ENCODE peak calls at places on chromosome 20, in seven cellular contexts. U is MM.1S, Y is GM23248, N is GM23338, V is hepatocyte, H is neural progenitor cell, B is HCT116. G is an unnamed sample.

GRCh38 chr20:49887251-49887827 is 28.0 kb downstream of the SPATA2 start:
- DNase-seq in H (no peak), U (no peak), Y (peak), V (no peak), B (no peak), N (no peak), G (no peak)

GRCh38 chr20:33685328-33686007 is 717 bp downstream of the E2F1 start:
- DNase-seq in V (peak), B (no peak), U (peak), N (peak), Y (peak), H (peak), G (peak)

GRCh38 chr20:1370548-1371110 is 22.2 kb downstream of the FKBP1A start:
- DNase-seq in H (no peak), V (no peak), Y (peak), B (no peak), N (no peak), U (no peak), G (peak)

GRCh38 chr20:7744411-7744810 is 195.8 kb downstream of the HAO1 start:
- DNase-seq in Y (peak), N (no peak), U (no peak), B (no peak), H (no peak), V (peak), G (peak)

GRCh38 chr20:36101201-36101600 is 53.3 kb upstream of the EPB41L1 start:
- DNase-seq in Y (no peak), N (no peak), V (peak), B (no peak), H (peak), U (peak), G (no peak)

GRCh38 chr20:12570371-12570770 is 438.4 kb upstream of the SPTLC3 start:
- DNase-seq in U (peak), Y (no peak), V (peak), B (no peak), H (peak), N (peak), G (peak)

GRCh38 chr20:48186915-48187314 is 401.6 kb upstream of the SULF2 start:
- DNase-seq in U (no peak), B (no peak), N (no peak), H (peak), Y (peak), V (no peak), G (no peak)

GRCh38 chr20:37276494-37277252 is 12.8 kb upstream of the MANBAL start:
- DNase-seq in U (peak), Y (peak), B (no peak), N (no peak), H (no peak), V (peak), G (peak)

GRCh38 chr20:4951299-4951698 is 50.0 kb downstream of the SLC23A2 start:
- DNase-seq in N (no peak), B (peak), Y (peak), H (no peak), V (peak), U (no peak), G (peak)

GRCh38 chr20:46965124-46965455 is 70.4 kb downstream of the EYA2 start:
- DNase-seq in U (no peak), B (no peak), N (no peak), Y (no peak), H (no peak), V (no peak), G (no peak)

GRCh38 chr20:17059465-17059864 is 167.4 kb upstream of the PCSK2 start:
- DNase-seq in U (no peak), V (no peak), N (no peak), B (peak), Y (peak), H (no peak), G (peak)

GRCh38 chr20:50286609-50287008 is 96.0 kb downstream of the CEBPB start:
- DNase-seq in U (no peak), H (no peak), B (no peak), V (peak), Y (peak), N (no peak), G (peak)

GRCh38 chr20:13995841-13996240 is 525 bp downstream of the MACROD2 start:
- DNase-seq in V (peak), B (no peak), Y (peak), U (no peak), N (peak), H (peak), G (peak)

GRCh38 chr20:41411458-41411857 is 44.8 kb upstream of the EMILIN3 start:
- DNase-seq in B (no peak), H (peak), N (peak), Y (peak), U (peak), V (no peak), G (peak)

DNA sequence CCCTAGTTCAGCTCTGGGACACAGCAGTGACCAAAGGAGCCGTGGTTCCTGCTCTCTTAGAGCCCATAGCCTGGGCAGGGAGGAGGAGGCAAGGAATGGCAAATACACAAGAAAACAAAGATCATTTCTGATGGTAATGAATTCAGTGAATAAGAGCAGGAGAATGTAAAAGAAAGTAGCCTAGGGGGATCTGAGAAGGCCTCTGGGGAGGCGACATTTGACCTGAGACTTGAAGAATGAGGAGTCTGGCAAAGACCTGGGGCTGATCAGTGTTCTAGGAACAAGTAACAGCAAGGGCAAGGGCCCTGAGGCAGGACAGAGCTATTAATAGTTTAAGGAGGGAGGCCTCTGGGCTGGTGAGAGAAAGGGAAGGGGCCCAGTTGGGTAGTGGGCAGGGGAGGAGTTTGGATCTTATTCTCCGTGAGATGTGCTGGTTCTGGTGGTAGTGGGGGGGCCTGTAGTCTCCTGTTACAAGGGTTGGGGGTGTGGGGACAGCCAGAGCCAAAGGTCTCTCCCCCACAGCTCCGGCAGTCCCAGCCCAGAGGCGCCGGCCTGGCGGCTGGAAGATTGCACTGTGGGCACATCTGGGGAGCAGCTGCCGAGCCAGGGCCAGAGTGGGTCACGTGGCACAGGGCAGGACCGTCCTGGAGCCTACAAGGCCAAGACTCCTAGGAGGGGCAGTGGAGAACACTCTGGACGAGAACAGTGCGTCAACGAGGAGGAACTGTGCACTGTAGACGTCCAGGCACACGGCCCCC is 9.3 kb upstream of the ID1 start:
- DNase-seq in V (peak), B (peak), H (peak), Y (peak), N (peak), U (no peak), G (peak)
- TF ChIP-seq EZH2phosphoT487 in V (no peak), B (no peak), H (no peak), Y (no peak), N (no peak), U (no peak), G (no peak)

GRCh38 chr20:2693996-2694471 is 1.5 kb downstream of the EBF4 start:
- DNase-seq in U (no peak), V (no peak), N (peak), B (no peak), Y (no peak), H (peak), G (no peak)

GRCh38 chr20:2692886-2693285 is 306 bp downstream of the EBF4 start:
- DNase-seq in B (no peak), U (no peak), N (no peak), V (no peak), Y (peak), H (peak), G (no peak)

GRCh38 chr20:2695206-2695983 is 2.8 kb downstream of the EBF4 start:
- DNase-seq in H (no peak), B (no peak), N (no peak), U (no peak), Y (no peak), V (no peak), G (no peak)

GRCh38 chr20:2693286-2693995 is 861 bp downstream of the EBF4 start:
- DNase-seq in Y (peak), U (peak), H (peak), N (peak), V (peak), B (no peak), G (no peak)

DNA sequence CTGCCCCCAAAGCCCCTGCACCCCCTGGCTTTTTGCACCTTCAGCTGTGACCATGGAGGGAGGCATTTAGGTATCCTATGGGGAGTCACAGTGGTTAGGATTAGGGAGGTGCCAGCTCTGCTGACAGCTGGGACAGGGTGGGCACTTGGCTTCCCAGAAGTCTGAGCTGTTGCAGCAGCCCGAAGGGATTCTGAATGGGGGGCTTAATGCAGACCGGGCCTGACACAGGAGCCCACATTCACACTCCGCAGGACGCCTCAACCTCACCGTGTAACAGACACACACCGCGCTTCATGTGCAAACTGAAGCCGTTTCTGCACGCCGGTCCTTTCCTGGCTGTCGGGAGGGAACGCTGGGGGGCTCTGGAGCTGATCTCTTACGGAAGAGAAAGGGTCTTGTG is 1.9 kb downstream of the EBF4 start:
- DNase-seq in H (peak), N (no peak), B (no peak), Y (no peak), V (no peak), U (no peak), G (no peak)
- H3K4me2 ChIP-seq in H (peak), N (peak), B (peak), Y (no peak), V (peak), U (no peak), G (no peak)

GRCh38 chr20:44807684-44808056 is 2.7 kb downstream of the RIMS4 start:
- DNase-seq in U (no peak), Y (no peak), V (no peak), B (no peak), N (no peak), H (no peak), G (no peak)

GRCh38 chr20:44811150-44811685 is 872 bp upstream of the RIMS4 start:
- DNase-seq in V (no peak), B (no peak), H (no peak), U (no peak), N (no peak), Y (no peak), G (no peak)

GRCh38 chr20:44810061-44810390 is 320 bp downstream of the RIMS4 start:
- DNase-seq in Y (peak), H (no peak), U (no peak), N (peak), B (no peak), V (no peak), G (no peak)

GRCh38 chr20:44809380-44810060 is 826 bp downstream of the RIMS4 start:
- DNase-seq in U (no peak), B (no peak), N (peak), V (no peak), H (no peak), Y (no peak), G (no peak)

GRCh38 chr20:44810391-44811149 is at the start of gene RIMS4:
- DNase-seq in H (peak), Y (peak), V (peak), U (no peak), N (peak), B (no peak), G (no peak)
- TF ChIP-seq EZH2 in H (no peak), Y (peak), V (no peak), U (no peak), N (no peak), B (no peak), G (peak)

GRCh38 chr20:54139188-54139587 is 34.6 kb downstream of the CYP24A1 start:
- DNase-seq in N (no peak), B (peak), U (no peak), H (no peak), V (no peak), Y (peak), G (peak)
- TF ChIP-seq EZH2phosphoT487 in N (no peak), B (no peak), U (no peak), H (no peak), V (no peak), Y (no peak), G (no peak)